ENCODE peak calls at places on chromosomes 13 and 19, in six cellular contexts. R is PC-9; P is GM18507; F is activated CD4-positive, alpha-beta memory T cell treated with anti-CD3 and anti-CD28 coated beads, Interleukin-2, amount 10 ng/mL, durations not matched to agents 7 days and 5 days; M is RPMI7951; Y is HuH-7.5. Q is an unnamed sample.

GRCh38 chr13:54206601-54207000 is 1178.0 kb downstream of the OLFM4 start:
- DNase-seq in R (no peak), P (no peak), F (no peak), M (no peak), Y (no peak), Q (no peak)

GRCh38 chr13:111033172-111034133 is 81.7 kb upstream of the ARHGEF7 start:
- DNase-seq in R (no peak), P (no peak), F (no peak), M (peak), Y (no peak), Q (no peak)

GRCh38 chr19:1026189-1027019 is at the start of gene CNN2:
- DNase-seq in R (no peak), P (peak), F (peak), M (peak), Y (peak), Q (peak)

GRCh38 chr19:15863272-15863671 is 34.6 kb downstream of the CYP4F2 start:
- DNase-seq in R (no peak), P (no peak), F (no peak), M (no peak), Y (no peak), Q (no peak)

GRCh38 chr13:99277629-99278028 is 19.4 kb upstream of the GPR18 start:
- DNase-seq in R (no peak), P (no peak), F (no peak), M (no peak), Y (no peak), Q (no peak)

GRCh38 chr19:39428309-39429112 is 7.2 kb downstream of the RPS16 start:
- DNase-seq in R (peak), P (no peak), F (no peak), M (peak), Y (peak), Q (no peak)

GRCh38 chr13:88704600-88705275 is 1033.6 kb downstream of the SLITRK5 start:
- DNase-seq in R (no peak), P (no peak), F (no peak), M (no peak), Y (no peak), Q (no peak)

GRCh38 chr13:110590577-110590976 is 24.8 kb upstream of the NAXD start:
- DNase-seq in R (peak), P (no peak), F (no peak), M (no peak), Y (no peak), Q (no peak)

GRCh38 chr19:28404462-28404861 is 808.5 kb downstream of the UQCRFS1 start:
- DNase-seq in R (no peak), P (no peak), F (no peak), M (no peak), Y (no peak), Q (no peak)

GRCh38 chr19:45630463-45630862 is 8.7 kb downstream of the EML2 start:
- DNase-seq in R (peak), P (no peak), F (no peak), M (peak), Y (no peak), Q (no peak)

GRCh38 chr19:5261151-5261890 is 79.3 kb downstream of the PTPRS start:
- DNase-seq in R (peak), P (no peak), F (no peak), M (no peak), Y (no peak), Q (no peak)

GRCh38 chr19:6450166-6450565 is 9.4 kb downstream of the SLC25A23 start:
- DNase-seq in R (no peak), P (no peak), F (no peak), M (no peak), Y (no peak), Q (no peak)

GRCh38 chr13:74144269-74144668 is 10.1 kb upstream of the KLF12 start:
- DNase-seq in R (no peak), P (no peak), F (no peak), M (no peak), Y (no peak), Q (no peak)

GRCh38 chr19:45632468-45633196 is 6.6 kb downstream of the EML2 start:
- DNase-seq in R (peak), P (no peak), F (peak), M (peak), Y (no peak), Q (no peak)

GRCh38 chr13:106104281-106104901 is 431.1 kb downstream of the EFNB2 start:
- DNase-seq in R (peak), P (no peak), F (no peak), M (peak), Y (no peak), Q (no peak)

GRCh38 chr13:33204130-33204927 is 81.2 kb downstream of the STARD13 start:
- DNase-seq in R (no peak), P (no peak), F (no peak), M (peak), Y (no peak), Q (no peak)

GRCh38 chr19:54029930-54030490 is 33.7 kb downstream of the VSTM1 start:
- DNase-seq in R (peak), P (no peak), F (peak), M (peak), Y (peak), Q (no peak)

GRCh38 chr19:43300876-43301765 is 31.8 kb upstream of the PSG9 start:
- DNase-seq in R (peak), P (no peak), F (no peak), M (peak), Y (no peak), Q (no peak)

GRCh38 chr13:71672527-71672926 is 194.5 kb downstream of the DACH1 start:
- DNase-seq in R (no peak), P (no peak), F (no peak), M (no peak), Y (no peak), Q (no peak)

GRCh38 chr19:43765109-43765876 is 10.5 kb upstream of the SMG9 start:
- DNase-seq in R (peak), P (no peak), F (peak), M (peak), Y (no peak), Q (no peak)

GRCh38 chr19:48394331-48395169 is 1.1 kb downstream of the GRIN2D start:
- DNase-seq in R (peak), P (no peak), F (no peak), M (no peak), Y (peak), Q (no peak)

GRCh38 chr19:2503521-2504109 is 27.7 kb downstream of the GADD45B start:
- DNase-seq in R (peak), P (no peak), F (peak), M (peak), Y (no peak), Q (no peak)

GRCh38 chr13:44218501-44219240 is 155.0 kb upstream of the SERP2 start:
- DNase-seq in R (peak), P (no peak), F (no peak), M (no peak), Y (no peak), Q (no peak)

GRCh38 chr13:41457589-41458186 is 338 bp downstream of the RGCC start:
- DNase-seq in R (no peak), P (no peak), F (peak), M (no peak), Y (peak), Q (peak)

GRCh38 chr19:29807870-29808405 is 3.9 kb upstream of the CCNE1 start:
- DNase-seq in R (no peak), P (no peak), F (no peak), M (no peak), Y (no peak), Q (no peak)

GRCh38 chr19:3292958-3293529 is 68.6 kb downstream of the CELF5 start:
- DNase-seq in R (no peak), P (no peak), F (no peak), M (no peak), Y (no peak), Q (no peak)

GRCh38 chr19:27748551-27749152 is 1464.3 kb downstream of the UQCRFS1 start:
- DNase-seq in R (no peak), P (no peak), F (no peak), M (no peak), Y (no peak), Q (no peak)

GRCh38 chr13:24865158-24865557 is 101.2 kb downstream of the RNF17 start:
- DNase-seq in R (no peak), P (no peak), F (no peak), M (peak), Y (no peak), Q (no peak)

GRCh38 chr13:112574476-112575294 is 13.3 kb downstream of the TUBGCP3 start:
- DNase-seq in R (no peak), P (no peak), F (no peak), M (no peak), Y (no peak), Q (no peak)

GRCh38 chr13:100478107-100478809 is 110.3 kb downstream of the GGACT start:
- DNase-seq in R (peak), P (no peak), F (no peak), M (no peak), Y (no peak), Q (no peak)

GRCh38 chr13:91184244-91184926 is 163.1 kb upstream of the MIR17HG start:
- DNase-seq in R (no peak), P (no peak), F (no peak), M (no peak), Y (no peak), Q (no peak)

GRCh38 chr19:56942749-56943148 is 102.2 kb upstream of the PEG3 start:
- DNase-seq in R (no peak), P (no peak), F (no peak), M (no peak), Y (no peak), Q (no peak)

GRCh38 chr19:6587093-6587820 is 3.7 kb downstream of the CD70 start:
- DNase-seq in R (no peak), P (no peak), F (no peak), M (no peak), Y (no peak), Q (no peak)

Q was measured in GM12891.